ENCODE peak calls at places on chromosomes 7 and 10, in four cellular contexts. P is heart right ventricle, L is AML-193, R is NB4. F is an unnamed sample.

GRCh38 chr7:13518738-13519137 is 470.7 kb downstream of the ETV1 start:
- DNase-seq in R (no peak), L (no peak), P (no peak), F (no peak)

GRCh38 chr7:192035-192649 is at the start of gene FAM20C:
- DNase-seq in L (peak), P (peak), R (peak), F (no peak)

GRCh38 chr7:130831817-130832481 is 97.9 kb upstream of the KLF14 start:
- DNase-seq in L (peak), R (peak), P (no peak), F (no peak)

GRCh38 chr7:82616059-82616723 is 172.6 kb upstream of the CACNA2D1 start:
- DNase-seq in P (no peak), R (no peak), L (peak), F (no peak)

GRCh38 chr7:3065724-3066143 is 22.1 kb upstream of the CARD11 start:
- DNase-seq in R (peak), L (peak), P (peak), F (no peak)

GRCh38 chr10:113273877-113274829 is 278.7 kb upstream of the HABP2 start:
- DNase-seq in P (peak), R (no peak), L (no peak), F (no peak)

GRCh38 chr10:74153123-74153522 is 2.1 kb downstream of the ADK start:
- DNase-seq in L (no peak), R (no peak), P (no peak), F (no peak)

GRCh38 chr10:73017955-73018480 is 63.4 kb upstream of the PLA2G12B start:
- DNase-seq in R (no peak), P (peak), L (no peak), F (no peak)

GRCh38 chr7:5477126-5477525 is 53.5 kb upstream of the TNRC18 start:
- DNase-seq in P (no peak), R (peak), L (no peak), F (no peak)

GRCh38 chr10:103849880-103850571 is 5.3 kb downstream of the SH3PXD2A start:
- DNase-seq in R (peak), P (no peak), L (peak), F (no peak)

GRCh38 chr10:11595395-11595692 is 16.1 kb downstream of the USP6NL start:
- DNase-seq in L (no peak), R (no peak), P (no peak), F (no peak)

GRCh38 chr7:6628045-6628444 is 9.1 kb upstream of the ZNF316 start:
- DNase-seq in R (no peak), P (no peak), L (no peak), F (no peak)

GRCh38 chr7:139768249-139768824 is 9.5 kb downstream of the HIPK2 start:
- DNase-seq in L (no peak), R (no peak), P (no peak), F (no peak)

GRCh38 chr7:152076324-152076821 is 50.9 kb downstream of the GALNT11 start:
- DNase-seq in P (no peak), R (peak), L (peak), F (no peak)

GRCh38 chr10:130261306-130261705 is 125.1 kb downstream of the GLRX3 start:
- DNase-seq in R (no peak), L (no peak), P (no peak), F (no peak)

GRCh38 chr10:69445094-69445493 is 6.2 kb upstream of the TSPAN15 start:
- DNase-seq in R (no peak), P (no peak), L (no peak), F (no peak)

GRCh38 chr10:79979310-79979972 is 30.5 kb upstream of the SFTPD start:
- DNase-seq in R (no peak), L (no peak), P (no peak), F (no peak)

GRCh38 chr7:44531421-44532380 is 9.4 kb downstream of the NPC1L1 start:
- DNase-seq in L (no peak), P (no peak), R (no peak), F (no peak)

GRCh38 chr7:90384433-90384832 is 18.8 kb upstream of the CLDN12 start:
- DNase-seq in R (no peak), P (no peak), L (no peak), F (no peak)

GRCh38 chr7:1785839-1786238 is 115.8 kb downstream of the ELFN1 start:
- DNase-seq in R (no peak), L (no peak), P (no peak), F (no peak)

GRCh38 chr7:44279286-44279685 is 46.1 kb downstream of the CAMK2B start:
- DNase-seq in L (no peak), R (no peak), P (no peak), F (no peak)

GRCh38 chr7:11330208-11330607 is 356.5 kb downstream of the PHF14 start:
- DNase-seq in L (no peak), R (no peak), P (no peak), F (no peak)

F was measured in SIG-M5.